ENCODE peak calls at places on chromosomes 6 and 20, in nine cellular contexts. H, J, O, D, K, Q, C, R and N are unnamed samples.

GRCh38 chr20:51129201-51129671 is 106.3 kb upstream of the KCNG1 start:
- DNase-seq in Q (no peak), H (no peak), D (no peak), J (no peak), K (no peak), R (no peak), C (no peak), O (no peak), N (no peak)

GRCh38 chr6:11212625-11213024 is 19.8 kb downstream of the NEDD9 start:
- DNase-seq in J (no peak), H (peak), D (no peak), O (no peak), C (no peak), R (peak), K (no peak), Q (peak), N (no peak)

GRCh38 chr6:683742-684440 is 9.0 kb downstream of the EXOC2 start:
- DNase-seq in D (peak), H (no peak), Q (peak), C (peak), K (no peak), O (peak), J (peak), R (no peak), N (no peak)

GRCh38 chr20:36860339-36860738 is 15.6 kb upstream of the TLDC2 start:
- DNase-seq in D (no peak), J (no peak), H (no peak), O (no peak), C (no peak), K (no peak), R (no peak), Q (peak), N (no peak)

GRCh38 chr6:1746919-1747460 is 137.3 kb downstream of the FOXC1 start:
- DNase-seq in H (no peak), D (no peak), Q (no peak), J (no peak), C (no peak), R (no peak), K (no peak), O (no peak), N (no peak)

GRCh38 chr6:72246926-72247325 is 360.6 kb downstream of the RIMS1 start:
- DNase-seq in Q (peak), H (no peak), O (no peak), J (peak), D (peak), R (no peak), K (no peak), C (no peak), N (no peak)

GRCh38 chr6:113416166-113416565 is 441.0 kb upstream of the MARCKS start:
- DNase-seq in Q (peak), J (no peak), R (peak), C (no peak), D (no peak), O (no peak), K (no peak), H (no peak), N (no peak)

GRCh38 chr6:106051241-106051640 is 34.9 kb upstream of the PRDM1 start:
- DNase-seq in D (peak), J (no peak), C (no peak), R (no peak), O (no peak), Q (no peak), K (no peak), H (no peak), N (no peak)

GRCh38 chr20:2838170-2838797 is 2.2 kb downstream of the PCED1A start:
- DNase-seq in K (no peak), Q (no peak), R (no peak), O (no peak), J (no peak), H (no peak), D (no peak), C (no peak), N (no peak)

GRCh38 chr6:125002090-125002741 is 40.0 kb downstream of the RNF217 start:
- DNase-seq in J (no peak), K (no peak), R (no peak), D (peak), H (no peak), C (no peak), O (no peak), Q (peak), N (no peak)

GRCh38 chr6:52491203-52492069 is 71.3 kb downstream of the EFHC1 start:
- DNase-seq in H (no peak), J (no peak), D (no peak), Q (peak), O (no peak), R (no peak), K (no peak), C (no peak), N (no peak)

GRCh38 chr6:137492771-137493217 is 1.4 kb downstream of the OLIG3 start:
- DNase-seq in D (no peak), J (no peak), Q (no peak), K (no peak), O (no peak), H (no peak), C (no peak), R (no peak), N (no peak)

GRCh38 chr6:108876929-108877775 is 28.9 kb downstream of the ARMC2 start:
- DNase-seq in J (no peak), C (no peak), R (peak), K (no peak), Q (peak), D (no peak), O (no peak), H (peak), N (peak)

GRCh38 chr6:52596371-52597028 is 19.6 kb upstream of the TRAM2 start:
- DNase-seq in R (no peak), C (no peak), H (no peak), D (no peak), J (no peak), Q (peak), O (no peak), K (no peak), N (no peak)

GRCh38 chr6:34094474-34095135 is 51.3 kb downstream of the GRM4 start:
- DNase-seq in O (no peak), J (no peak), K (no peak), D (no peak), R (no peak), Q (no peak), H (no peak), C (no peak), N (no peak)

GRCh38 chr20:52833901-52834300 is 138.3 kb upstream of the TSHZ2 start:
- DNase-seq in H (no peak), K (no peak), O (no peak), C (no peak), J (no peak), R (no peak), Q (no peak), D (no peak), N (no peak)

GRCh38 chr20:25274481-25274880 is 26.6 kb downstream of the PYGB start:
- DNase-seq in H (peak), C (no peak), O (no peak), Q (no peak), K (peak), J (no peak), D (no peak), R (peak), N (peak)

GRCh38 chr20:6769953-6770831 is 2.7 kb downstream of the BMP2 start:
- DNase-seq in Q (no peak), C (no peak), D (peak), R (peak), H (peak), J (peak), K (peak), O (no peak), N (peak)

GRCh38 chr6:167791036-167791779 is 35.5 kb upstream of the AFDN start:
- DNase-seq in R (no peak), K (no peak), C (no peak), H (no peak), Q (no peak), J (peak), O (no peak), D (no peak), N (no peak)

GRCh38 chr6:44022296-44022661 is 105.0 kb downstream of the MRPL14 start:
- DNase-seq in J (no peak), O (no peak), D (no peak), Q (peak), R (no peak), H (no peak), K (no peak), C (no peak), N (peak)

GRCh38 chr6:90080876-90081464 is 186.7 kb downstream of the GJA10 start:
- DNase-seq in R (no peak), O (no peak), H (no peak), D (no peak), C (no peak), J (no peak), K (no peak), Q (no peak), N (no peak)

GRCh38 chr20:45470262-45470931 is 844 bp downstream of the WFDC2 start:
- DNase-seq in R (peak), Q (no peak), H (peak), O (no peak), C (no peak), J (peak), K (peak), D (peak), N (peak)

GRCh38 chr6:111848262-111848661 is 25.0 kb downstream of the FYN start:
- DNase-seq in J (no peak), K (no peak), R (no peak), H (no peak), D (no peak), C (peak), O (no peak), Q (peak), N (no peak)

GRCh38 chr6:165059032-165059431 is 250.4 kb downstream of the C6orf118 start:
- DNase-seq in J (no peak), Q (no peak), K (no peak), H (no peak), O (no peak), R (no peak), C (no peak), D (no peak), N (no peak)

GRCh38 chr6:22737331-22737730 is 168.0 kb downstream of the HDGFL1 start:
- DNase-seq in K (no peak), O (no peak), C (no peak), D (peak), H (peak), J (peak), Q (peak), R (peak), N (peak)

GRCh38 chr20:23206995-23207394 is 120.9 kb upstream of the CD93 start:
- DNase-seq in O (no peak), J (no peak), R (no peak), D (no peak), H (no peak), C (no peak), K (no peak), Q (no peak), N (no peak)

GRCh38 chr6:170344631-170345576 is 38.3 kb downstream of the FAM120B start:
- DNase-seq in Q (peak), J (no peak), D (no peak), O (no peak), R (no peak), H (no peak), K (no peak), C (no peak), N (no peak)

GRCh38 chr20:14634666-14635065 is 297.3 kb upstream of the FLRT3 start:
- DNase-seq in C (no peak), H (no peak), O (no peak), R (no peak), Q (no peak), K (no peak), J (no peak), D (no peak), N (no peak)

GRCh38 chr6:117920493-117920845 is 13.4 kb downstream of the SLC35F1 start:
- DNase-seq in R (no peak), Q (no peak), K (no peak), H (no peak), J (peak), O (no peak), D (no peak), C (no peak), N (no peak)

GRCh38 chr20:24701668-24702067 is 232.2 kb downstream of the SYNDIG1 start:
- DNase-seq in H (no peak), Q (no peak), J (no peak), D (no peak), K (no peak), O (no peak), C (no peak), R (no peak), N (no peak)

GRCh38 chr6:94813806-94814205 is 763.5 kb upstream of the MANEA start:
- DNase-seq in R (no peak), D (no peak), H (no peak), O (no peak), Q (no peak), C (no peak), J (no peak), K (no peak), N (no peak)
- TF ChIP-seq CTCF in R (no peak), D (peak), H (no peak), O (no peak), Q (no peak), C (no peak), J (no peak), K (no peak), N (no peak)

DNA sequence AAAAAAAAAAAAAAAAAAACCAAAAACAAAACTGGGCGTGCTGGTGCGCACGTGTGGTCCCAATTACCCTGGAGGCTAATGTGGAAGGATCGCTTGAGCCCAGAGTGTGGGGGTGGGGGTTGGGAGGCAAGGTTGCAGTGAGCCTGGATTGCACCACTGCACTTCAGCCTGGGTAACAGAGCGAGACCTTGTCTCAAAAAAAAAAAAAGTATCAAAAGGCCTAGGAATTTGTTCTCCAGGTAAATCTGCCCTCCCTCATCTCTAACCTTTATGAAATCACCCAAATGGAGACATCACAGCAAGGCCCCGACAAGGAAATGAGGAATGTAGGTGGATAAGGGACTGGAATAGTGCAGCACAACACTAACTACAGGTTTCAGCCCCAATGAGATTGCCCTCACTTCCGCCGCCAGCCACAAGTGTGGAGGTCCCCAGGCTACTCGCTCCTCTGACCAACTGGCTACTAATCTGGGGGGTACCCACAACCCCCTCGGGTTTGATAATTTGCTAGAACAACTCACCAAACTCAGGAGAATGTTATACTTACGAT is 36.8 kb upstream of the DDR1 start:
- DNase-seq in C (no peak), O (no peak), R (no peak), J (no peak), K (no peak), Q (no peak), D (no peak), H (no peak), N (no peak)
- H3K4me3 ChIP-seq in C (no peak), O (no peak), R (no peak), J (no peak), K (no peak), Q (no peak), D (no peak), H (no peak), N (no peak)

GRCh38 chr20:44411020-44411756 is 55.7 kb downstream of the HNF4A start:
- DNase-seq in H (no peak), C (no peak), R (no peak), Q (no peak), O (no peak), K (peak), D (no peak), J (peak), N (peak)
- H3K27ac ChIP-seq in H (no peak), C (no peak), R (no peak), Q (no peak), O (no peak), K (no peak), D (no peak), J (peak), N (peak)

DNA sequence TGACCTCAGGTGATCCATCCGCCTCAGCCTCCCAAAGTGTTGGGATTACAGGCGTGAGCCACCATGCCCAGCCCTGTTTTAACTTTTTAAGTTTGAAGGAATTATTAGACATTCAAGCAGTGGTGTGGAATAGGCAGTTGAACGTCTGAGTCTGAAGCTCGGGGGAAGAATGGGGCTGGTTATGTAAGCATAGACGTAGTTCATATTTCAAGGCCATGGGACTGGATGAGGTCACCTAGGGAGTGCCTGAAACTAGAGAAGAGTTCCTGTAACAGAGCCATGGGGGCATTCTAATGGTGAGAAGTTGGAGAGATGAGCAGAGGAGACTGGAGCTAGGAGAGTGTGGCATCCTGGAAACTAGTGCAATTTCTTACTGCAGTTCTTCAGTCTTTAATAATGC is 6.4 kb downstream of the CDKAL1 start:
- DNase-seq in O (no peak), C (no peak), J (no peak), K (no peak), H (no peak), D (no peak), R (no peak), Q (peak), N (no peak)
- TF ChIP-seq CTCF in O (no peak), C (no peak), J (no peak), K (no peak), H (no peak), D (no peak), R (no peak), Q (no peak), N (no peak)

DNA sequence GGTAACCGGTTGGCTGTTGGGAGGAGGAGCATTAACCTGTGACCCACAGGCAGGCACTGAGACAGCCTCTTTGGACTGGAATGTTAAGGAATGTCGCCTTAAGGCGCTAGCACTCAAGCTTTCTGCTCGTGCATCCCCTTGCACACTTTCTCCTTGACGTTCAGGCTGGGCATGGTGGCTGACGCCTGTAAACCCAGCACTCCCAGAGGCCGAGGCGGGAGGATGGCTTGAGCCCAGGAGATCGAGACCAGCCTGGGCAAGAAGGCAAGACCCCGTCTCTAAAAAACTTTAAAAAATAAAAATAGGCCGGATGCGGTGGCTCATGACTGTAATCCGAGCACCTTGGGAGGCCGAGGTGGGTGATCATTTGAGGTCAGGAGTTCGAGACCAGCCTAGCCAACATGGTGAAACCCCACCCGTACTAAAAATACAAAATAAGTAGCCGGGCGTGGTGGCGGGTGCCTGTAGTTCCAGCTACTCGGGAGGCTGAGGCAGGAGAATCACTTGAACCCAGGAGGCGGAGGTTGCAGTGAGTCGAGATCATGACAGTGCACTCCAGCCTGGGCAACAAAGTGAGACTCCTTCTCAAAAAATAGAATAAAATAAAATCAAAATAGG is 1.9 kb upstream of the GID8 start:
- DNase-seq in J (no peak), H (no peak), O (no peak), Q (no peak), D (peak), R (no peak), C (no peak), K (peak), N (no peak)
- H3K4me3 ChIP-seq in J (peak), H (peak), O (peak), Q (no peak), D (peak), R (peak), C (peak), K (no peak), N (peak)

GRCh38 chr20:49558826-49559225 is 9.1 kb downstream of the PTGIS start:
- DNase-seq in Q (no peak), D (no peak), R (no peak), J (no peak), O (no peak), H (no peak), C (no peak), K (no peak), N (no peak)
- H3K27ac ChIP-seq in Q (no peak), D (no peak), R (peak), J (peak), O (no peak), H (peak), C (no peak), K (no peak), N (no peak)

GRCh38 chr20:9100721-9101120 is 31.8 kb downstream of the PLCB4 start:
- DNase-seq in D (no peak), O (no peak), J (no peak), H (no peak), R (no peak), C (no peak), K (no peak), Q (no peak), N (no peak)
- TF ChIP-seq CTCF in D (no peak), O (no peak), J (no peak), H (no peak), R (no peak), C (no peak), K (no peak), Q (no peak), N (no peak)